ENCODE peak calls at places on chromosomes 3 and 15, in four cellular contexts. T is T-helper 9 cell, X is T-cell, H is HFFc6. E is an unnamed sample.

GRCh38 chr3:176321099-176321498 is 876.2 kb downstream of the TBL1XR1 start:
- DNase-seq in T (no peak), H (no peak), X (no peak), E (no peak)

GRCh38 chr3:159733194-159733860 is 255.3 kb upstream of the IL12A start:
- DNase-seq in H (peak; percentile 74), X (no peak), T (no peak), E (no peak)

GRCh38 chr3:162435750-162436149 is 939.1 kb downstream of the OTOL1 start:
- DNase-seq in X (no peak), T (no peak), H (no peak), E (no peak)

GRCh38 chr3:125375950-125376679 is 990 bp upstream of the ZNF148 start:
- DNase-seq in T (no peak), X (no peak), H (peak; percentile 20), E (no peak)

GRCh38 chr3:111351334-111351733 is 190.7 kb upstream of the CD96 start:
- DNase-seq in X (no peak), H (no peak), T (no peak), E (no peak)

GRCh38 chr15:41281236-41281635 is 50.2 kb downstream of the CHP1 start:
- DNase-seq in X (no peak), H (peak; percentile 90), T (no peak), E (no peak)

GRCh38 chr3:123688241-123688747 is 103.4 kb upstream of the HACD2 start:
- DNase-seq in T (no peak), X (no peak), H (peak; percentile 94), E (no peak)

GRCh38 chr15:76730262-76730661 is 174.9 kb downstream of the SCAPER start:
- DNase-seq in X (no peak), T (no peak), H (no peak), E (no peak)

GRCh38 chr3:33787328-33788009 is 11.0 kb upstream of the PDCD6IP start:
- DNase-seq in H (peak; percentile 74), X (peak; percentile 56), T (peak; percentile 26), E (peak; percentile 54)

GRCh38 chr3:101500208-101500607 is 12.8 kb downstream of the SENP7 start:
- DNase-seq in H (no peak), T (no peak), X (no peak), E (no peak)

GRCh38 chr15:64045774-64046346 is 425 bp downstream of the DAPK2 start:
- DNase-seq in H (no peak), X (no peak), T (peak; percentile 15), E (no peak)

GRCh38 chr3:151766454-151766853 is 32.7 kb downstream of the AADACL2 start:
- DNase-seq in X (no peak), T (no peak), H (no peak), E (no peak)

GRCh38 chr3:65535260-65535659 is 503.5 kb downstream of the MAGI1 start:
- DNase-seq in H (no peak), T (no peak), X (no peak), E (no peak)

GRCh38 chr15:41899854-41900442 is 6.1 kb upstream of the SPTBN5 start:
- DNase-seq in T (no peak), H (no peak), X (no peak), E (no peak)

GRCh38 chr3:151895881-151896661 is 22.6 kb downstream of the SUCNR1 start:
- DNase-seq in X (no peak), T (no peak), H (no peak), E (no peak)

GRCh38 chr3:99948467-99949089 is 130.9 kb downstream of the CMSS1 start:
- DNase-seq in X (no peak), H (no peak), T (no peak), E (no peak)

GRCh38 chr3:32340639-32341365 is 50.9 kb upstream of the CMTM7 start:
- DNase-seq in T (no peak), H (peak; percentile 4), X (no peak), E (no peak)

GRCh38 chr3:11718582-11719405 is 75.1 kb upstream of the VGLL4 start:
- DNase-seq in H (peak; percentile 43), T (peak; percentile 10), X (peak; percentile 25), E (peak; percentile 54)

GRCh38 chr15:54640874-54641273 is 555.9 kb downstream of the RSL24D1 start:
- DNase-seq in H (no peak), T (no peak), X (no peak), E (no peak)

GRCh38 chr15:66886686-66887273 is 178.6 kb upstream of the SMAD3 start:
- DNase-seq in X (no peak), T (no peak), H (no peak), E (no peak)

GRCh38 chr15:84603630-84604379 is 3.0 kb downstream of the ZSCAN2 start:
- DNase-seq in H (no peak), T (no peak), X (no peak), E (no peak)

GRCh38 chr15:100105101-100105500 is 236.7 kb downstream of the ADAMTS17 start:
- DNase-seq in T (no peak), H (no peak), X (no peak), E (no peak)

GRCh38 chr3:161939919-161940693 is 443.5 kb downstream of the OTOL1 start:
- DNase-seq in H (no peak), X (no peak), T (no peak), E (no peak)

GRCh38 chr15:90266061-90266431 is 574 bp downstream of the NGRN start:
- DNase-seq in H (peak; percentile 41), T (peak; percentile 34), X (no peak), E (peak; percentile 41)

E was measured in activated CD8-positive, alpha-beta memory T cell treated with anti-CD3 and anti-CD28 coated beads, Interleukin-2, amount 50 U/mL, for 4 hours.